ENCODE peak calls at places on chromosomes 7 and 10, in seven cellular contexts. P is naive thymus-derived CD8-positive, alpha-beta T cell; B is GM12865; C is Right ventricle myocardium superior; N is heart right ventricle; X is stimulated activated CD4-positive, alpha-beta T cell treated with anti-CD3 and anti-CD28 coated beads, TNF-alpha, amount 100 ng/mL, for 24 hours; G is chondrocyte. Y is an unnamed sample.
A peak's percentile ranks its signal among the peaks of the same experiment; 100 is the strongest.

GRCh38 chr10:49629286-49629915 is 15.6 kb downstream of the CHAT start:
- DNase-seq in P (no peak), B (no peak), C (no peak), G (no peak), X (no peak), N (no peak), Y (no peak)

GRCh38 chr7:148963583-148964509 is 64.5 kb downstream of the PDIA4 start:
- DNase-seq in G (peak; percentile 41), X (no peak), P (no peak), N (no peak), B (no peak), C (no peak), Y (no peak)

GRCh38 chr7:152512711-152513110 is 76.9 kb upstream of the KMT2C start:
- DNase-seq in G (peak; percentile 0), B (peak; percentile 6), P (peak; percentile 1), X (peak; percentile 1), C (no peak), N (no peak), Y (no peak)

GRCh38 chr7:24192053-24192452 is 91.9 kb upstream of the NPY start:
- DNase-seq in B (no peak), G (no peak), C (no peak), P (no peak), X (no peak), N (no peak), Y (no peak)

GRCh38 chr7:88927-89921 is 103.1 kb upstream of the FAM20C start:
- DNase-seq in B (no peak), X (peak; percentile 7), G (no peak), C (peak; percentile 77), P (no peak), N (peak; percentile 30), Y (peak; percentile 76)

GRCh38 chr7:135704074-135704473 is 23.9 kb downstream of the SLC13A4 start:
- DNase-seq in N (no peak), B (no peak), X (no peak), G (no peak), P (no peak), C (no peak), Y (no peak)

GRCh38 chr10:114504769-114505579 is 100.7 kb upstream of the AFAP1L2 start:
- DNase-seq in P (no peak), N (no peak), G (no peak), X (no peak), C (no peak), B (no peak), Y (peak; percentile 74)

GRCh38 chr10:71963756-71964668 is at the start of gene CHST3:
- DNase-seq in B (peak; percentile 36), G (no peak), X (peak; percentile 26), P (no peak), C (peak; percentile 90), N (peak; percentile 85), Y (peak; percentile 94)

GRCh38 chr10:4283841-4284610 is 499.0 kb upstream of the KLF6 start:
- DNase-seq in B (no peak), C (peak; percentile 73), P (no peak), G (no peak), X (no peak), N (peak; percentile 80), Y (peak; percentile 75)

GRCh38 chr7:158362912-158363905 is 224.4 kb downstream of the PTPRN2 start:
- DNase-seq in N (no peak), B (no peak), C (no peak), X (no peak), P (no peak), G (peak; percentile 86), Y (no peak)

GRCh38 chr7:2517004-2517403 is 2.6 kb upstream of the LFNG start:
- DNase-seq in N (no peak), C (no peak), X (no peak), P (no peak), G (no peak), B (no peak), Y (no peak)

GRCh38 chr7:148334959-148335577 is 255.5 kb upstream of the C7orf33 start:
- DNase-seq in G (no peak), N (no peak), C (no peak), B (no peak), X (no peak), P (no peak), Y (no peak)

GRCh38 chr7:1944619-1945210 is 274.6 kb downstream of the ELFN1 start:
- DNase-seq in C (peak; percentile 36), X (no peak), P (no peak), B (no peak), G (peak; percentile 93), N (no peak), Y (peak; percentile 47)

GRCh38 chr7:3670898-3671297 is 369.8 kb downstream of the SDK1 start:
- DNase-seq in C (no peak), B (no peak), N (no peak), G (no peak), P (no peak), X (no peak), Y (no peak)

GRCh38 chr7:27148776-27149641 is 1.4 kb upstream of the HOXA6 start:
- DNase-seq in P (no peak), B (no peak), C (no peak), N (no peak), G (no peak), X (no peak), Y (no peak)

GRCh38 chr10:53010362-53010907 is 237.9 kb upstream of the MBL2 start:
- DNase-seq in X (no peak), P (no peak), B (no peak), N (no peak), G (no peak), C (no peak), Y (no peak)

GRCh38 chr10:92799591-92799990 is 48.7 kb upstream of the EXOC6 start:
- DNase-seq in X (no peak), P (no peak), G (no peak), C (no peak), B (no peak), N (no peak), Y (no peak)

GRCh38 chr7:16644624-16644986 is 949 bp downstream of the ANKMY2 start:
- DNase-seq in N (peak; percentile 37), C (peak; percentile 60), B (peak; percentile 13), G (peak; percentile 81), P (peak; percentile 64), X (peak; percentile 52), Y (peak; percentile 52)

GRCh38 chr7:25777969-25778767 is 373.8 kb upstream of the NFE2L3 start:
- DNase-seq in C (peak; percentile 44), N (no peak), B (no peak), G (no peak), P (no peak), X (no peak), Y (no peak)

GRCh38 chr10:66283064-66283463 is 642.8 kb upstream of the LRRTM3 start:
- DNase-seq in P (no peak), B (no peak), G (no peak), X (no peak), N (no peak), C (no peak), Y (no peak)

GRCh38 chr7:106339513-106340246 is 54.9 kb upstream of the NAMPT start:
- DNase-seq in X (no peak), P (no peak), N (no peak), G (no peak), B (peak; percentile 53), C (no peak), Y (no peak)

GRCh38 chr7:1850976-1851571 is 181.0 kb downstream of the ELFN1 start:
- DNase-seq in G (peak; percentile 82), X (no peak), C (peak; percentile 34), B (no peak), N (no peak), P (no peak), Y (peak; percentile 8)

GRCh38 chr10:84540022-84540616 is 211.7 kb downstream of the CCSER2 start:
- DNase-seq in G (no peak), B (no peak), N (no peak), C (no peak), X (no peak), P (no peak), Y (no peak)